ENCODE peak calls at places on chromosomes 3 and 15, in ten cellular contexts. K, H, E, R, Y, I, Q, N, B and L are unnamed samples.

GRCh38 chr3:47669026-47669749 is 90.5 kb upstream of the CSPG5 start:
- DNase-seq in K (no peak), H (no peak), E (no peak), R (no peak), Y (no peak), I (no peak), Q (no peak), N (peak), B (no peak), L (no peak)

GRCh38 chr15:100338247-100338646 is 3.5 kb downstream of the ADAMTS17 start:
- DNase-seq in K (no peak), H (no peak), E (no peak), R (no peak), Y (no peak), I (no peak), Q (no peak), N (no peak), B (no peak), L (no peak)

GRCh38 chr3:58973796-58974195 is 76.0 kb downstream of the CFAP20DC start:
- DNase-seq in K (no peak), H (no peak), E (no peak), R (no peak), Y (no peak), I (no peak), Q (no peak), N (peak), B (no peak), L (no peak)

GRCh38 chr3:141452045-141452444 is 34.8 kb upstream of the RASA2 start:
- DNase-seq in K (no peak), H (peak), E (no peak), R (no peak), Y (no peak), I (peak), Q (no peak), N (peak), B (peak), L (no peak)

GRCh38 chr3:120689395-120689794 is 7.4 kb upstream of the HGD start:
- DNase-seq in K (no peak), H (no peak), E (no peak), R (no peak), Y (no peak), I (no peak), Q (no peak), N (no peak), B (no peak), L (no peak)

GRCh38 chr15:70268698-70269251 is 171.1 kb upstream of the TLE3 start:
- DNase-seq in K (no peak), H (no peak), E (no peak), R (no peak), Y (no peak), I (no peak), Q (no peak), N (no peak), B (peak), L (no peak)

GRCh38 chr3:90091557-90091956 is 984.1 kb downstream of the EPHA3 start:
- DNase-seq in K (no peak), H (peak), E (peak), R (peak), Y (no peak), I (no peak), Q (peak), N (peak), B (peak), L (peak)

GRCh38 chr15:69559440-69560215 is 107.0 kb downstream of the RPLP1 start:
- DNase-seq in K (no peak), H (no peak), E (no peak), R (no peak), Y (no peak), I (no peak), Q (no peak), N (no peak), B (no peak), L (no peak)

GRCh38 chr15:81117581-81117980 is 16.5 kb upstream of the CFAP161 start:
- DNase-seq in K (no peak), H (no peak), E (no peak), R (no peak), Y (no peak), I (no peak), Q (no peak), N (no peak), B (no peak), L (no peak)

GRCh38 chr3:134483195-134483890 is 2.4 kb downstream of the ANAPC13 start:
- DNase-seq in K (no peak), H (no peak), E (no peak), R (no peak), Y (no peak), I (no peak), Q (no peak), N (peak), B (no peak), L (no peak)

GRCh38 chr3:134486577-134487041 is 752 bp downstream of the CEP63 start:
- DNase-seq in K (no peak), H (no peak), E (no peak), R (no peak), Y (no peak), I (peak), Q (no peak), N (peak), B (no peak), L (no peak)

GRCh38 chr3:134485075-134485536 is 679 bp downstream of the ANAPC13 start:
- DNase-seq in K (no peak), H (no peak), E (peak), R (peak), Y (no peak), I (peak), Q (no peak), N (no peak), B (no peak), L (no peak)

GRCh38 chr3:134485620-134486576 is at the start of the genes ANAPC13 and CEP63:
- DNase-seq in K (peak), H (peak), E (peak), R (peak), Y (peak), I (peak), Q (peak), N (peak), B (peak), L (peak)

DNA sequence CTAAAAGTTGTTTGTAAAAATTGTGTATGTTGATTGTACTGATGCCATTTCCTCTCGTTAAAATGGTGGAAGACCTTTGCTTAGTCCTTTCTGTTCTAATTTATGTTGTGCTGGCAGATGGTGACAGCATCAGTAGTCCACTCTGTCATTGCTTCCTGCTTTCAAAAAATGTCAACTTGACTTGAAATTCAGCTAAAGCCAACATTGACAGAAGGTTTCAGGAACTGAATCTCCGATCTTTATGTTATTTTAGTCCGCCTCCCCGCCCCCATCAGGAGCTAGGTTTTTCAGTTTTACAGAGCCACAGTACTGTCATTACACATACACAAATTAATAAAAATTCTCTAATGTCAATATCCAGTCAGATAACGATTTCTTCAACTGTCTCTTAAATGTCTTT is 1.5 kb downstream of the CEP63 start:
- DNase-seq in K (no peak), H (no peak), E (no peak), R (no peak), Y (no peak), I (no peak), Q (no peak), N (no peak), B (no peak), L (no peak)
- H3K27ac ChIP-seq in K (no peak), H (no peak), E (peak), R (no peak), Y (peak), I (peak), Q (no peak), N (no peak), B (no peak), L (no peak)

DNA sequence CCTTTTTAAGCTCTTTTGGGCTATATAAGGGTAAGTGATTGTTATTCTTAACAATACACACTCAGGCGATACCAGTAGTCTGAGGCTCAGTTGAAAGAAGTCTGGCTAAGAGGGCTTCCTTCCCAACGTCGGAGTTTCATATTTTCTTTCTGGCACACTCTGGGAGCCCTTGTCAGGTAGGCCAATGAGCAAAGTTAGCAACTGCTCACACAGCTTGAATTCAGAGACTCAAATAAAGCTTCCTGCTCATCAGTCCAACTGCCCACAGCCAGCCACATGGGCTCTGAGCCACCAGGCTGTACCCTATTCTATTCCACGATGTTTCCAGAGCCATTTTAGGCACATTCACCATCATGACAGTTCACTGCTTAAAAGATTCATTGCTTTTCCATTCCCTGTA is 155.1 kb upstream of the TBL1XR1 start:
- DNase-seq in K (no peak), H (no peak), E (no peak), R (no peak), Y (no peak), I (no peak), Q (no peak), N (no peak), B (no peak), L (no peak)
- H3K27ac ChIP-seq in K (no peak), H (no peak), E (no peak), R (no peak), Y (no peak), I (no peak), Q (no peak), N (no peak), B (no peak), L (no peak)

GRCh38 chr15:78077860-78078187 is 313 bp upstream of the TBC1D2B start:
- DNase-seq in K (no peak), H (no peak), E (no peak), R (no peak), Y (no peak), I (no peak), Q (no peak), N (no peak), B (no peak), L (no peak)
- H3K27ac ChIP-seq in K (no peak), H (peak), E (peak), R (no peak), Y (peak), I (peak), Q (peak), N (peak), B (no peak), L (peak)

GRCh38 chr3:36969085-36969484 is 23.8 kb downstream of the EPM2AIP1 start:
- DNase-seq in K (no peak), H (no peak), E (no peak), R (no peak), Y (no peak), I (no peak), Q (no peak), N (no peak), B (no peak), L (no peak)
- H3K27ac ChIP-seq in K (peak), H (no peak), E (no peak), R (no peak), Y (peak), I (peak), Q (no peak), N (no peak), B (no peak), L (no peak)

GRCh38 chr3:111862974-111863373 is 3.9 kb downstream of the PHLDB2 start:
- DNase-seq in K (no peak), H (no peak), E (no peak), R (no peak), Y (no peak), I (no peak), Q (no peak), N (no peak), B (no peak), L (no peak)

GRCh38 chr3:111859974-111860859 is 1.2 kb downstream of the PHLDB2 start:
- DNase-seq in K (peak), H (no peak), E (peak), R (peak), Y (peak), I (peak), Q (peak), N (peak), B (peak), L (peak)

GRCh38 chr3:111862415-111862814 is 3.4 kb downstream of the PHLDB2 start:
- DNase-seq in K (no peak), H (no peak), E (no peak), R (no peak), Y (no peak), I (no peak), Q (no peak), N (no peak), B (no peak), L (no peak)

GRCh38 chr3:111859061-111859973 is at the start of gene PHLDB2:
- DNase-seq in K (peak), H (no peak), E (peak), R (peak), Y (peak), I (peak), Q (peak), N (peak), B (peak), L (no peak)

GRCh38 chr3:111861396-111861795 is 2.3 kb downstream of the PHLDB2 start:
- DNase-seq in K (no peak), H (no peak), E (no peak), R (no peak), Y (no peak), I (no peak), Q (peak), N (no peak), B (no peak), L (no peak)
- H3K27ac ChIP-seq in K (peak), H (no peak), E (peak), R (peak), Y (peak), I (no peak), Q (peak), N (peak), B (peak), L (no peak)

GRCh38 chr15:77144492-77145070 is 73.7 kb upstream of the TSPAN3 start:
- DNase-seq in K (no peak), H (no peak), E (no peak), R (no peak), Y (no peak), I (no peak), Q (no peak), N (peak), B (peak), L (no peak)
- H3K27ac ChIP-seq in K (peak), H (no peak), E (peak), R (no peak), Y (peak), I (no peak), Q (no peak), N (peak), B (peak), L (peak)

GRCh38 chr15:42027521-42027920 is 6.7 kb upstream of the PLA2G4E start:
- DNase-seq in K (no peak), H (no peak), E (no peak), R (no peak), Y (peak), I (no peak), Q (no peak), N (no peak), B (no peak), L (no peak)
- H3K27ac ChIP-seq in K (no peak), H (no peak), E (no peak), R (no peak), Y (no peak), I (no peak), Q (no peak), N (no peak), B (no peak), L (no peak)

GRCh38 chr3:38152660-38153059 is 12.7 kb upstream of the OXSR1 start:
- DNase-seq in K (no peak), H (no peak), E (no peak), R (no peak), Y (no peak), I (no peak), Q (no peak), N (no peak), B (no peak), L (no peak)
- H3K27ac ChIP-seq in K (no peak), H (no peak), E (no peak), R (no peak), Y (peak), I (no peak), Q (no peak), N (no peak), B (peak), L (no peak)